ENCODE peak calls at places on chromosomes 2 and 18, in five cellular contexts. P, I, T, E and J are unnamed samples.

GRCh38 chr2:138023298-138023697 is 59.0 kb downstream of the HNMT start:
- DNase-seq in P (no peak), I (peak; percentile 41), T (no peak), E (no peak), J (no peak)

GRCh38 chr2:196555726-196556125 is 83.8 kb upstream of the CCDC150 start:
- DNase-seq in P (no peak), I (no peak), T (no peak), E (no peak), J (no peak)

GRCh38 chr2:40371525-40372277 is 80.2 kb downstream of the SLC8A1 start:
- DNase-seq in P (no peak), I (no peak), T (no peak), E (peak; percentile 90), J (peak; percentile 29)

GRCh38 chr2:169360984-169361705 is 1.2 kb downstream of the LRP2 start:
- DNase-seq in P (no peak), I (no peak), T (no peak), E (no peak), J (peak; percentile 72)

GRCh38 chr2:64015386-64015785 is 3.8 kb downstream of the VPS54 start:
- DNase-seq in P (no peak), I (no peak), T (no peak), E (no peak), J (peak; percentile 21)

GRCh38 chr2:176111891-176112374 is 4.6 kb upstream of the HOXD10 start:
- DNase-seq in P (no peak), I (no peak), T (no peak), E (no peak), J (peak; percentile 71)

GRCh38 chr18:36402765-36403396 is 105.4 kb downstream of the FHOD3 start:
- DNase-seq in P (no peak), I (no peak), T (no peak), E (peak; percentile 35), J (no peak)

GRCh38 chr2:162524192-162524591 is 180.3 kb downstream of the GCA start:
- DNase-seq in P (no peak), I (no peak), T (no peak), E (no peak), J (no peak)

GRCh38 chr2:71008342-71008741 is 13.7 kb upstream of the TEX261 start:
- DNase-seq in P (no peak), I (no peak), T (no peak), E (no peak), J (no peak)

GRCh38 chr2:219512524-219513216 is 1.6 kb upstream of the ASIC4 start:
- DNase-seq in P (no peak), I (no peak), T (no peak), E (no peak), J (no peak)

GRCh38 chr18:75779450-75779849 is 351.9 kb upstream of the SMIM21 start:
- DNase-seq in P (no peak), I (no peak), T (no peak), E (no peak), J (no peak)

GRCh38 chr2:214536625-214537024 is 125.8 kb downstream of the VWC2L start:
- DNase-seq in P (no peak), I (no peak), T (no peak), E (peak; percentile 49), J (no peak)

GRCh38 chr2:197236816-197237215 is 73.8 kb downstream of the ANKRD44 start:
- DNase-seq in P (no peak), I (no peak), T (no peak), E (no peak), J (no peak)

GRCh38 chr2:39719317-39719716 is 53.6 kb downstream of the TMEM178A start:
- DNase-seq in P (no peak), I (no peak), T (no peak), E (no peak), J (no peak)

GRCh38 chr18:49744395-49744987 is 68.8 kb downstream of the ACAA2 start:
- DNase-seq in P (no peak), I (no peak), T (no peak), E (no peak), J (no peak)

GRCh38 chr2:23486676-23487075 is 101.7 kb downstream of the KLHL29 start:
- DNase-seq in P (no peak), I (no peak), T (no peak), E (peak; percentile 70), J (no peak)

GRCh38 chr18:52499018-52499417 is 159.0 kb downstream of the DCC start:
- DNase-seq in P (no peak), I (no peak), T (no peak), E (no peak), J (no peak)

GRCh38 chr2:70897203-70897976 is 38.3 kb upstream of the ATP6V1B1 start:
- DNase-seq in P (no peak), I (no peak), T (no peak), E (no peak), J (no peak)

GRCh38 chr2:195620499-195620898 is 36.5 kb upstream of the SLC39A10 start:
- DNase-seq in P (no peak), I (peak; percentile 14), T (no peak), E (peak; percentile 34), J (no peak)

GRCh38 chr2:13536941-13537340 is 820.2 kb downstream of the TRIB2 start:
- DNase-seq in P (no peak), I (no peak), T (no peak), E (no peak), J (no peak)

GRCh38 chr18:8998481-8999217 is 103.8 kb upstream of the NDUFV2 start:
- DNase-seq in P (no peak), I (no peak), T (no peak), E (peak; percentile 55), J (no peak)

GRCh38 chr18:13112982-13113381 is 105.6 kb upstream of the LDLRAD4 start:
- DNase-seq in P (peak; percentile 2), I (peak; percentile 64), T (no peak), E (peak; percentile 51), J (peak; percentile 46)

GRCh38 chr18:44731866-44732555 is 51.3 kb downstream of the SETBP1 start:
- DNase-seq in P (no peak), I (no peak), T (no peak), E (peak; percentile 41), J (no peak)

GRCh38 chr2:168894101-168894500 is 3.9 kb upstream of the SPC25 start:
- DNase-seq in P (no peak), I (no peak), T (no peak), E (no peak), J (no peak)

GRCh38 chr2:96538487-96539214 is 2.1 kb downstream of the ARID5A start:
- DNase-seq in P (no peak), I (peak; percentile 88), T (no peak), E (no peak), J (peak; percentile 44)

GRCh38 chr18:40415224-40415791 is 1539.7 kb upstream of the PIK3C3 start:
- DNase-seq in P (no peak), I (no peak), T (no peak), E (no peak), J (no peak)

GRCh38 chr2:211495339-211495738 is 938.9 kb downstream of the CPS1 start:
- DNase-seq in P (no peak), I (no peak), T (no peak), E (no peak), J (no peak)

GRCh38 chr18:79749251-79750191 is 48.2 kb upstream of the KCNG2 start:
- DNase-seq in P (no peak), I (no peak), T (no peak), E (peak; percentile 14), J (peak; percentile 78)

GRCh38 chr18:79748321-79749157 is 49.2 kb upstream of the KCNG2 start:
- DNase-seq in P (no peak), I (no peak), T (no peak), E (no peak), J (peak; percentile 84)

GRCh38 chr18:79753391-79753851 is 44.3 kb upstream of the KCNG2 start:
- DNase-seq in P (no peak), I (no peak), T (no peak), E (no peak), J (peak; percentile 67)

GRCh38 chr18:79754022-79754761 is 43.5 kb upstream of the KCNG2 start:
- DNase-seq in P (no peak), I (no peak), T (no peak), E (no peak), J (peak; percentile 34)

DNA sequence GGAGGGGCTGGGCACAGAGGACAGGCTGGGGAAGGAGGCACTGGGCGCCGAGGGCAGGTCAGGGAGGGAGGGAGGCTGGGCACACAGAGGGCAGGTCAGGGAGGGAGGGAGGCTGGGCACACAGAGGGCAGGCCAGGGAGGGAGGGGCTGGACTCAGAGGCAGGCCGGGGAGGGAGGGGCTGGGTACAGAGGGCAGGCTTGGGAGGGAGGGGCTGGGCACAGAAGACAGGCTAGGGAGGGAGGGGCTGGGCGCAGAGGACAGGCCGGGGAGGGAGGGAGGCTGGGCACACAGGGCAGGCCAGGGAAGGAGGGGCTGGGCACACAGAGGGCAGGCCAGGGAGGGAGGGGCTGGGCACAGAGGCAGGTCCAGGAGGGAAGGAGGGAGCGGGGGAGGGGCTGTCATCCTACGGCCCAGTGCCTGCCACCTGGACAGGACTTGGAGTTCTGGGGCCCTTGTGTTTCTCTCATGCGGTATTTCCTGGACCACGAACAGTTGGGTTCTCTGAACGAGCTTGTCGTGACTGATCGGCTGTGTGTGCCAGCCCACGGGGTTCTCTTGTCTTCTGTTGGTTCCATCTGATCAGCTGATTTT is 46.7 kb upstream of the KCNG2 start:
- DNase-seq in P (no peak), I (no peak), T (no peak), E (no peak), J (peak; percentile 85)
- H4K20me1 ChIP-seq in P (no peaks in the 10 kb centered on the region), I (no peaks in the 10 kb centered on the region), T (no peaks in the 10 kb centered on the region), E (no peaks in the 10 kb centered on the region), J (peaks cover 4% of the 10 kb centered on the region)

GRCh38 chr18:64436111-64436510 is 287.2 kb upstream of the LINC00305 start:
- DNase-seq in P (no peak), I (no peak), T (no peak), E (no peak), J (no peak)
- H4K20me1 ChIP-seq in P (no peaks in the 10 kb centered on the region), I (no peaks in the 10 kb centered on the region), T (no peaks in the 10 kb centered on the region), E (no peaks in the 10 kb centered on the region), J (no peaks in the 10 kb centered on the region)

GRCh38 chr2:65097844-65098243 is 32.1 kb downstream of the RAB1A start:
- DNase-seq in P (no peak), I (no peak), T (no peak), E (no peak), J (no peak)
- H4K20me1 ChIP-seq in P (peaks cover 12% of the 10 kb centered on the region), I (peaks cover 6% of the 10 kb centered on the region), T (no peaks in the 10 kb centered on the region), E (peaks cover 77% of the 10 kb centered on the region), J (peaks cover 79% of the 10 kb centered on the region)

GRCh38 chr2:26114144-26114543 is 58.7 kb upstream of the GAREM2 start:
- DNase-seq in P (no peak), I (no peak), T (no peak), E (peak; percentile 27), J (no peak)
- H4K20me1 ChIP-seq in P (no peaks in the 10 kb centered on the region), I (no peaks in the 10 kb centered on the region), T (no peaks in the 10 kb centered on the region), E (peaks cover 20% of the 10 kb centered on the region), J (peaks cover 14% of the 10 kb centered on the region)

DNA sequence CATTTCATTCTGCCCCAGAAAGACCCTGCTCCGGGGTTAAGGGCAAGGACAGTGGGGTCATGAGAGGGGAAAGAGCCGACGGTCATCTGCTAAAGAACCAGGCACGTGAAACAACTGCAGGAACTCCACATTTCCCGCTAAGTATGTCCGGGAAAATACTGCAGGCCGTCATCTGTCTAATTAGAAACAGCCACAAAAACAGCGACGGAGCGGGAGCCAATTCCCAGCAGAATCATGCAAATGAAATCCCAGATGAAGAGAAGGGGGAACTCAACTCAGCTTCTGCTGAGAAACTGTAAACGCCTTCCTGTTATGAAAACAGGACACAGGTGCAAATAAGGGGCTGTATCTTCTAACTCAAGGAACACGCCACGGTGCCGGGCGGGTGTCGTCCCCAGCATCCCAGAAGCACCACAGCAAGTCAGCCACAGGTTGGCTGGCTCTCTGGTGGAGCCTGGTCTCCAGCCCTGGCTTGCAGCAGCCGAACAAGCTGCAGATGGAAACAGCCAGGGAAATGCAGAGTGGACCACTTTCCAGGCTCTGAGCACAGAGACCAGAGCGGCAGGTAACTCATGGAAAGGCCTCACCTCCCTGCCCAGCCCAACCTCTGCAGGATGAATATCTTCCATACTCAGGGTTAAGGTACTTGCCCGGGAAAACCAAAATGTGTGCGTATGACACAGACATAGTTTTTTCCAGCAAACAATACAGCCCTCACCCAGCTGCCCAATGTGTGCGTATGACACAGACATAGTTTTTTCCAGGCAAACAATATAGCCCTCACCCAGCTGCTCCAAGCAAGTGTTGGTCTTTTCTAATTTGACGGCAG is 28.9 kb downstream of the PXDN start:
- DNase-seq in P (no peak), I (peak; percentile 87), T (no peak), E (no peak), J (peak; percentile 67)
- H4K20me1 ChIP-seq in P (no peaks in the 10 kb centered on the region), I (no peaks in the 10 kb centered on the region), T (no peaks in the 10 kb centered on the region), E (peaks cover 95% of the 10 kb centered on the region), J (peaks cover 77% of the 10 kb centered on the region)